ENCODE peak calls at places on chromosomes 1 and 21, in five cellular contexts. One of them, this sample, is unnamed.
A peak's percentile ranks its signal among the peaks of the same experiment; 100 is the strongest.

GRCh38 chr1:50110084-50110615 is 1.4 kb downstream of the ELAVL4 start:
- DNase-seq in prostate gland: no peak
- DNase-seq in esophagus muscularis mucosa: no peak
- DNase-seq in transverse colon: no peak
- DNase-seq in vagina: no peak
- DNase-seq in this sample: no peak

GRCh38 chr1:202802998-202803932 is 5.0 kb downstream of the KDM5B start:
- DNase-seq in vagina: no peak
- DNase-seq in esophagus muscularis mucosa: no peak
- DNase-seq in transverse colon: no peak
- DNase-seq in prostate gland: no peak
- DNase-seq in this sample: peak; percentile 39

GRCh38 chr1:227894831-227895451 is 52.8 kb downstream of the WNT9A start:
- DNase-seq in vagina: peak; percentile 85
- DNase-seq in prostate gland: no peak
- DNase-seq in transverse colon: peak; percentile 1
- DNase-seq in esophagus muscularis mucosa: no peak
- DNase-seq in this sample: peak; percentile 28

GRCh38 chr1:15592285-15592684 is 7.4 kb upstream of the AGMAT start:
- DNase-seq in prostate gland: no peak
- DNase-seq in esophagus muscularis mucosa: no peak
- DNase-seq in transverse colon: no peak
- DNase-seq in vagina: no peak
- DNase-seq in this sample: no peak

GRCh38 chr21:44613386-44614155 is 1.7 kb downstream of the KRTAP10-8 start:
- DNase-seq in vagina: peak; percentile 74
- DNase-seq in esophagus muscularis mucosa: peak; percentile 77
- DNase-seq in transverse colon: no peak
- DNase-seq in prostate gland: no peak
- DNase-seq in this sample: no peak

GRCh38 chr21:29540289-29540688 is 241.6 kb downstream of the BACH1 start:
- DNase-seq in prostate gland: no peak
- DNase-seq in vagina: no peak
- DNase-seq in transverse colon: no peak
- DNase-seq in esophagus muscularis mucosa: no peak
- DNase-seq in this sample: no peak

GRCh38 chr1:77446841-77447555 is 165.2 kb downstream of the AK5 start:
- DNase-seq in esophagus muscularis mucosa: no peak
- DNase-seq in transverse colon: no peak
- DNase-seq in prostate gland: no peak
- DNase-seq in vagina: no peak
- DNase-seq in this sample: no peak

GRCh38 chr1:245771521-245772281 is 616.9 kb downstream of the KIF26B start:
- DNase-seq in transverse colon: no peak
- DNase-seq in vagina: no peak
- DNase-seq in esophagus muscularis mucosa: no peak
- DNase-seq in prostate gland: no peak
- DNase-seq in this sample: peak; percentile 63

GRCh38 chr1:170664283-170664827 is 424 bp downstream of the PRRX1 start:
- DNase-seq in vagina: no peak
- DNase-seq in prostate gland: no peak
- DNase-seq in esophagus muscularis mucosa: peak; percentile 92
- DNase-seq in transverse colon: peak; percentile 32
- DNase-seq in this sample: no peak

GRCh38 chr1:41807390-41807789 is 111.3 kb downstream of the HIVEP3 start:
- DNase-seq in transverse colon: no peak
- DNase-seq in prostate gland: no peak
- DNase-seq in vagina: no peak
- DNase-seq in esophagus muscularis mucosa: no peak
- DNase-seq in this sample: no peak

GRCh38 chr1:116908266-116908665 is 1.4 kb upstream of the PTGFRN start:
- DNase-seq in vagina: no peak
- DNase-seq in esophagus muscularis mucosa: no peak
- DNase-seq in prostate gland: no peak
- DNase-seq in transverse colon: no peak
- DNase-seq in this sample: no peak

GRCh38 chr1:174968750-174969244 is 30.9 kb upstream of the CACYBP start:
- DNase-seq in prostate gland: no peak
- DNase-seq in esophagus muscularis mucosa: no peak
- DNase-seq in vagina: no peak
- DNase-seq in transverse colon: no peak
- DNase-seq in this sample: no peak

GRCh38 chr1:219651993-219652392 is 39.1 kb upstream of the ZC3H11B start:
- DNase-seq in transverse colon: no peak
- DNase-seq in vagina: no peak
- DNase-seq in prostate gland: no peak
- DNase-seq in esophagus muscularis mucosa: no peak
- DNase-seq in this sample: no peak

GRCh38 chr1:53573522-53573921 is 114.3 kb downstream of the DMRTB1 start:
- DNase-seq in prostate gland: no peak
- DNase-seq in esophagus muscularis mucosa: no peak
- DNase-seq in vagina: no peak
- DNase-seq in transverse colon: peak; percentile 3
- DNase-seq in this sample: no peak

GRCh38 chr1:50704126-50704525 is 255.9 kb downstream of the FAF1 start:
- DNase-seq in transverse colon: no peak
- DNase-seq in vagina: no peak
- DNase-seq in prostate gland: peak; percentile 9
- DNase-seq in esophagus muscularis mucosa: no peak
- DNase-seq in this sample: peak; percentile 27

GRCh38 chr1:12480031-12480430 is 138.0 kb downstream of the DHRS3 start:
- DNase-seq in prostate gland: no peak
- DNase-seq in vagina: no peak
- DNase-seq in transverse colon: no peak
- DNase-seq in esophagus muscularis mucosa: no peak
- DNase-seq in this sample: no peak

GRCh38 chr1:12477301-12477700 is 140.7 kb downstream of the DHRS3 start:
- DNase-seq in vagina: no peak
- DNase-seq in esophagus muscularis mucosa: no peak
- DNase-seq in prostate gland: no peak
- DNase-seq in transverse colon: no peak
- DNase-seq in this sample: no peak

GRCh38 chr1:12478612-12478985 is 139.4 kb downstream of the DHRS3 start:
- DNase-seq in esophagus muscularis mucosa: no peak
- DNase-seq in vagina: no peak
- DNase-seq in prostate gland: no peak
- DNase-seq in transverse colon: peak; percentile 41
- DNase-seq in this sample: no peak

GRCh38 chr1:12479311-12479710 is 138.7 kb downstream of the DHRS3 start:
- DNase-seq in esophagus muscularis mucosa: no peak
- DNase-seq in vagina: no peak
- DNase-seq in transverse colon: no peak
- DNase-seq in prostate gland: no peak
- DNase-seq in this sample: no peak

GRCh38 chr1:12477936-12478611 is 139.9 kb downstream of the DHRS3 start:
- DNase-seq in esophagus muscularis mucosa: no peak
- DNase-seq in vagina: no peak
- DNase-seq in transverse colon: peak; percentile 90
- DNase-seq in prostate gland: peak; percentile 94
- DNase-seq in this sample: peak; percentile 93
- TF ChIP-seq POLR2A in esophagus muscularis mucosa: no peak
- TF ChIP-seq POLR2A in vagina: no peak
- TF ChIP-seq POLR2A in transverse colon: no peak
- TF ChIP-seq POLR2A in prostate gland: peak; percentile 38
- TF ChIP-seq POLR2A in this sample: no peak

GRCh38 chr1:207920481-207921050 is 9.6 kb upstream of the CD34 start:
- DNase-seq in vagina: no peak
- DNase-seq in esophagus muscularis mucosa: peak; percentile 62
- DNase-seq in transverse colon: no peak
- DNase-seq in prostate gland: no peak
- DNase-seq in this sample: no peak

GRCh38 chr1:207923121-207923520 is 12.2 kb upstream of the CD34 start:
- DNase-seq in prostate gland: no peak
- DNase-seq in transverse colon: no peak
- DNase-seq in esophagus muscularis mucosa: peak; percentile 80
- DNase-seq in vagina: no peak
- DNase-seq in this sample: no peak

GRCh38 chr1:207925210-207925609 is 14.3 kb upstream of the CD34 start:
- DNase-seq in esophagus muscularis mucosa: no peak
- DNase-seq in vagina: no peak
- DNase-seq in transverse colon: no peak
- DNase-seq in prostate gland: peak; percentile 53
- DNase-seq in this sample: no peak

GRCh38 chr1:207922554-207922953 is 11.6 kb upstream of the CD34 start:
- DNase-seq in vagina: no peak
- DNase-seq in transverse colon: no peak
- DNase-seq in esophagus muscularis mucosa: peak; percentile 85
- DNase-seq in prostate gland: no peak
- DNase-seq in this sample: peak; percentile 78

DNA sequence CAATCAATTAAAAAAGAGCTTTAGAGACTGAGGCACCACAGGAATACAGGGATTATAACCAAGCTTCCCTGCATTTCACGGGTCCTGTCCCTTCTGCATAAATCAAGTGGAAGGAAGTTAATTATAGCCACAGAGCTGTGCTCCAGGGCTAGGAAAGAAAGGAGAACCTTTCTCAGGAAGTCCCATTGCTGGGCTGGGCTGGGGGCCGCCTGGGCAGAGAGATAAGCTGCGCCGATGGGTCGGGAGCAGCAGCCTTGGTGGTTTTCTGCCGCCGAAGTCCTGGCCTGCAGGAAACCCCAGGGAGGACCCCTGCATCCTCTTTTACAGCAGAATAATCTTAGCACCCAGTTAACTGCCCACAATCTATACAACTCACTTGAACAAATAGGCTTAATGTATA is 12.6 kb upstream of the CD34 start:
- DNase-seq in prostate gland: no peak
- DNase-seq in transverse colon: no peak
- DNase-seq in esophagus muscularis mucosa: peak; percentile 72
- DNase-seq in vagina: no peak
- DNase-seq in this sample: no peak
- H3K4me1 ChIP-seq in prostate gland: peaks cover 3% of the 10 kb centered on the region
- H3K4me1 ChIP-seq in transverse colon: no peaks in the 10 kb centered on the region
- H3K4me1 ChIP-seq in esophagus muscularis mucosa: peaks cover 54% of the 10 kb centered on the region
- H3K4me1 ChIP-seq in vagina: peaks cover 47% of the 10 kb centered on the region
- H3K4me1 ChIP-seq in this sample: no peaks in the 10 kb centered on the region

GRCh38 chr1:156662588-156663055 is 14.6 kb downstream of the NES start:
- DNase-seq in transverse colon: no peak
- DNase-seq in vagina: no peak
- DNase-seq in prostate gland: no peak
- DNase-seq in esophagus muscularis mucosa: no peak
- DNase-seq in this sample: no peak

GRCh38 chr1:156664949-156665411 is 12.2 kb downstream of the NES start:
- DNase-seq in esophagus muscularis mucosa: no peak
- DNase-seq in prostate gland: no peak
- DNase-seq in transverse colon: peak; percentile 45
- DNase-seq in vagina: no peak
- DNase-seq in this sample: peak; percentile 36

GRCh38 chr1:156661932-156662587 is 15.1 kb downstream of the NES start:
- DNase-seq in prostate gland: no peak
- DNase-seq in vagina: no peak
- DNase-seq in transverse colon: no peak
- DNase-seq in esophagus muscularis mucosa: no peak
- DNase-seq in this sample: no peak

GRCh38 chr1:156664046-156664948 is 12.9 kb downstream of the NES start:
- DNase-seq in vagina: no peak
- DNase-seq in esophagus muscularis mucosa: no peak
- DNase-seq in prostate gland: no peak
- DNase-seq in transverse colon: no peak
- DNase-seq in this sample: no peak

DNA sequence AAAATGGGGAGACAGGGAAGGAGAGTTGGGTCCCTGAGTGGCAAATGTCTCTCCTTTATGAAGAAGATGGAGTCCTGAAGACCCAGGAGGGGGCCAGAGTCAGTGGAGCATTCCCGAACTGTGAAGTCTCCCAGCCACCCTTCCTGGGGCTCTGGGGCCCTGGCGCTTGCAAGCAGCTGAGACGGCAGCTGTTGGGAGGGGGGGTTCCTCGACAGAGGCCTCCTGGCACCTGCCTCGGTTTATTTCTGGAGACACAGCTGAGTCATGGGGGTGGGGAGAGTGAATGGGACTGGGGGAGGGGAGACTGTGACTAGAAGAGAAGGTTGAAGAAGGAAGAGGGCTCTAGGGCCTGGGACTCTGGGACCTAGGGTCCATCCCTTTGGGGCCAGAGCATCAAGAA is 14.0 kb downstream of the NES start:
- DNase-seq in vagina: no peak
- DNase-seq in transverse colon: no peak
- DNase-seq in prostate gland: no peak
- DNase-seq in esophagus muscularis mucosa: no peak
- DNase-seq in this sample: no peak
- TF ChIP-seq POLR2A in vagina: no peak
- TF ChIP-seq POLR2A in transverse colon: no peak
- TF ChIP-seq POLR2A in prostate gland: no peak
- TF ChIP-seq POLR2A in esophagus muscularis mucosa: no peak
- TF ChIP-seq POLR2A in this sample: no peak

DNA sequence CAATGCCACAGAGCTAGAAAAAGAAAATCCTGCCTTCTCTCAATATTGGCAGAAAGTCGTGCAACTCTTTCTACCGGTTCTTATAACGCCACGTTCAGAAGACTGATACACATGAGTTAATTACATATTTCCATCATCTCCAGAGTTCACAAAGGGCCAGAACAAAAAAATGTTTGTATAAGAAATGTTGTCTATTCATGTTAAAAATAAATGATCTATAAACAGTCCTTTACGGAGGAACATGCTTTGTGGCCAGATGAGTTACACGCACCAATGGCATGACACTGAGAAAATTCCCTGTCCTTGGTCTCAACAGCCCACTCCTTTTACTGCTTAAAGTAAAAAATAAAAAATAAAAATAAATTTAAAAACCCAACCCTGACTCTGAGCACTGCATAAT is 29.5 kb downstream of the C2CD2 start:
- DNase-seq in transverse colon: no peak
- DNase-seq in prostate gland: no peak
- DNase-seq in vagina: no peak
- DNase-seq in esophagus muscularis mucosa: no peak
- DNase-seq in this sample: no peak
- H3K4me1 ChIP-seq in transverse colon: peaks cover 29% of the 10 kb centered on the region
- H3K4me1 ChIP-seq in prostate gland: peaks cover 6% of the 10 kb centered on the region
- H3K4me1 ChIP-seq in vagina: peaks cover 44% of the 10 kb centered on the region
- H3K4me1 ChIP-seq in esophagus muscularis mucosa: peaks cover 44% of the 10 kb centered on the region
- H3K4me1 ChIP-seq in this sample: peaks cover 74% of the 10 kb centered on the region

This sample was measured in adrenal gland.